ENCODE peak calls at places on chromosomes 12 and 14, in seven cellular contexts. Z, D, J, S, G, F and H are unnamed samples.

GRCh38 chr14:31806249-31806648 is 245.0 kb downstream of the NUBPL start:
- DNase-seq in G (no peak), J (no peak), Z (no peak), F (no peak), D (no peak), S (no peak), H (no peak)

GRCh38 chr12:54277823-54278276 is 2.1 kb downstream of the CBX5 start:
- DNase-seq in F (no peak), G (no peak), Z (no peak), S (no peak), J (no peak), D (no peak), H (no peak)

GRCh38 chr14:72855913-72856312 is 38.0 kb downstream of the DPF3 start:
- DNase-seq in J (no peak), D (no peak), G (no peak), F (no peak), Z (no peak), S (no peak), H (no peak)

GRCh38 chr12:6062427-6063378 is 61.8 kb downstream of the VWF start:
- DNase-seq in S (peak), Z (peak), D (no peak), J (no peak), F (peak), G (peak), H (peak)

GRCh38 chr12:50083301-50083700 is 1.8 kb upstream of the SMARCD1 start:
- DNase-seq in G (no peak), S (no peak), D (no peak), Z (no peak), J (no peak), F (no peak), H (no peak)

GRCh38 chr12:38905480-38906351 is at the start of gene CPNE8:
- DNase-seq in G (no peak), J (no peak), Z (peak), F (no peak), S (peak), D (peak), H (peak)

GRCh38 chr12:67590122-67590795 is 58.3 kb upstream of the DYRK2 start:
- DNase-seq in F (no peak), J (peak), D (no peak), S (no peak), G (no peak), Z (no peak), H (no peak)

GRCh38 chr12:100185361-100185894 is 15.2 kb upstream of the ACTR6 start:
- DNase-seq in F (no peak), J (no peak), Z (no peak), D (no peak), S (no peak), G (no peak), H (no peak)

GRCh38 chr12:86389949-86390348 is 133.8 kb upstream of the MGAT4C start:
- DNase-seq in F (no peak), D (no peak), G (no peak), Z (no peak), S (no peak), J (no peak), H (no peak)

GRCh38 chr14:51202914-51203665 is 37.0 kb upstream of the TMX1 start:
- DNase-seq in D (no peak), J (no peak), F (no peak), G (no peak), S (no peak), Z (no peak), H (no peak)

GRCh38 chr12:29149691-29150382 is 759 bp downstream of the FAR2 start:
- DNase-seq in G (peak), J (no peak), Z (no peak), D (no peak), S (no peak), F (no peak), H (no peak)

GRCh38 chr12:3035815-3036702 is 41.1 kb upstream of the TSPAN9 start:
- DNase-seq in Z (peak), G (no peak), D (no peak), J (no peak), S (peak), F (no peak), H (peak)

GRCh38 chr14:34678306-34678705 is 36.1 kb downstream of the CFL2 start:
- DNase-seq in G (no peak), J (no peak), S (no peak), Z (no peak), F (no peak), D (no peak), H (peak)

GRCh38 chr14:33254876-33255275 is 316.2 kb downstream of the NPAS3 start:
- DNase-seq in S (no peak), J (no peak), G (no peak), D (no peak), F (no peak), Z (no peak), H (no peak)